ENCODE peak calls at places on chromosomes 1 and 21, in nine cellular contexts. S, F, N, R, P, C, A, Y and D are unnamed samples.

GRCh38 chr1:99639945-99640344 is 6.0 kb upstream of the PALMD start:
- DNase-seq in S (no peak), F (no peak), N (no peak), R (no peak), P (no peak), C (no peak), A (no peak), Y (no peak), D (no peak)

GRCh38 chr1:112370981-112371380 is 25.0 kb upstream of the CTTNBP2NL start:
- DNase-seq in S (no peak), F (no peak), N (no peak), R (no peak), P (no peak), C (no peak), A (no peak), Y (no peak), D (no peak)

GRCh38 chr21:39613029-39613934 is 542 bp downstream of the B3GALT5 start:
- DNase-seq in S (no peak), F (no peak), N (no peak), R (no peak), P (no peak), C (no peak), A (no peak), Y (no peak), D (no peak)

GRCh38 chr1:31653761-31654160 is 9.1 kb upstream of the PEF1 start:
- DNase-seq in S (no peak), F (no peak), N (no peak), R (no peak), P (no peak), C (no peak), A (no peak), Y (no peak), D (no peak)

GRCh38 chr1:150909585-150910185 is 16.5 kb upstream of the SETDB1 start:
- DNase-seq in S (no peak), F (no peak), N (no peak), R (no peak), P (no peak), C (no peak), A (no peak), Y (no peak), D (no peak)

GRCh38 chr1:216310776-216311175 is 112.5 kb downstream of the USH2A start:
- DNase-seq in S (no peak), F (peak), N (no peak), R (peak), P (no peak), C (no peak), A (no peak), Y (peak), D (peak)

GRCh38 chr1:203168256-203168786 is 7.3 kb downstream of the MYBPH start:
- DNase-seq in S (peak), F (no peak), N (no peak), R (no peak), P (no peak), C (no peak), A (no peak), Y (no peak), D (no peak)

GRCh38 chr1:168722964-168723363 is 6.0 kb downstream of the DPT start:
- DNase-seq in S (no peak), F (no peak), N (no peak), R (no peak), P (no peak), C (no peak), A (no peak), Y (no peak), D (no peak)

GRCh38 chr1:48099011-48099550 is 101.9 kb upstream of the TRABD2B start:
- DNase-seq in S (no peak), F (no peak), N (no peak), R (no peak), P (no peak), C (no peak), A (no peak), Y (no peak), D (no peak)

GRCh38 chr1:167342846-167343245 is 122.2 kb downstream of the POU2F1 start:
- DNase-seq in S (no peak), F (no peak), N (no peak), R (no peak), P (no peak), C (no peak), A (no peak), Y (peak), D (no peak)

GRCh38 chr1:44408181-44409018 is 3.3 kb downstream of the RNF220 start:
- DNase-seq in S (no peak), F (no peak), N (no peak), R (no peak), P (no peak), C (no peak), A (no peak), Y (no peak), D (no peak)

GRCh38 chr1:204647114-204647804 is 38.3 kb downstream of the LRRN2 start:
- DNase-seq in S (no peak), F (peak), N (no peak), R (peak), P (no peak), C (no peak), A (no peak), Y (peak), D (peak)

GRCh38 chr1:112817555-112818373 is 102.6 kb upstream of the PPM1J start:
- DNase-seq in S (no peak), F (no peak), N (no peak), R (no peak), P (no peak), C (no peak), A (no peak), Y (no peak), D (no peak)

GRCh38 chr1:96361961-96362360 is 359.6 kb upstream of the PTBP2 start:
- DNase-seq in S (no peak), F (no peak), N (no peak), R (no peak), P (no peak), C (no peak), A (no peak), Y (no peak), D (no peak)

GRCh38 chr1:12177999-12178441 is 11.2 kb downstream of the TNFRSF1B start:
- DNase-seq in S (peak), F (peak), N (peak), R (peak), P (no peak), C (peak), A (no peak), Y (no peak), D (peak)

GRCh38 chr1:12179111-12179519 is 12.3 kb downstream of the TNFRSF1B start:
- DNase-seq in S (no peak), F (peak), N (no peak), R (peak), P (no peak), C (no peak), A (no peak), Y (no peak), D (peak)

GRCh38 chr1:12179638-12180121 is 12.9 kb downstream of the TNFRSF1B start:
- DNase-seq in S (no peak), F (no peak), N (no peak), R (no peak), P (no peak), C (no peak), A (no peak), Y (no peak), D (no peak)

GRCh38 chr1:12177156-12177998 is 10.6 kb downstream of the TNFRSF1B start:
- DNase-seq in S (no peak), F (no peak), N (no peak), R (no peak), P (no peak), C (no peak), A (no peak), Y (no peak), D (no peak)

DNA sequence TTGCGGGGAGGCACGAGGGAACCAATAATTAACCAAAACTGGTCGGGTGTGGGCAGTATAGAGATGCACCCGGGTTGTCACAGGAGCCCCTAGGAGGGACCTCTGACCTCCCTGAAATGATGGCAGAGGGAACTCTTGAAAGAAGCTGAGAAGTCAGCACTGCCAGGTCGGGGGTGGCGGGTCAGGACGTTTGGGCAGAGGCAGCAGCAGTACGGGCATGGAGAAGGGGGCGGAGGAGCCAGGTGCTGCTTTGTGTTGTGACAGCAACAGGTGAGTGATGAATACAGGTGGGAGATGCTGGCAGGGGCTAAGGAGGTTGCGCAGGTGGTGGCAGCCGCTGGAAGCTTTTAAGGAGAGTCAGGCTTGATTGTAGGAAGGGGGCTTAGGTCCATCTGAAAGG is 11.7 kb downstream of the TNFRSF1B start:
- DNase-seq in S (no peak), F (no peak), N (no peak), R (no peak), P (no peak), C (no peak), A (no peak), Y (no peak), D (no peak)
- H3K4me3 ChIP-seq in S (no peak), F (no peak), N (no peak), R (no peak), P (no peak), C (no peak), A (no peak), Y (no peak), D (no peak)

GRCh38 chr1:226100436-226101347 is 38.2 kb downstream of the H3-3A start:
- DNase-seq in S (no peak), F (peak), N (no peak), R (peak), P (no peak), C (no peak), A (no peak), Y (peak), D (no peak)
- H3K4me3 ChIP-seq in S (peak), F (peak), N (peak), R (peak), P (peak), C (peak), A (no peak), Y (peak), D (peak)

DNA sequence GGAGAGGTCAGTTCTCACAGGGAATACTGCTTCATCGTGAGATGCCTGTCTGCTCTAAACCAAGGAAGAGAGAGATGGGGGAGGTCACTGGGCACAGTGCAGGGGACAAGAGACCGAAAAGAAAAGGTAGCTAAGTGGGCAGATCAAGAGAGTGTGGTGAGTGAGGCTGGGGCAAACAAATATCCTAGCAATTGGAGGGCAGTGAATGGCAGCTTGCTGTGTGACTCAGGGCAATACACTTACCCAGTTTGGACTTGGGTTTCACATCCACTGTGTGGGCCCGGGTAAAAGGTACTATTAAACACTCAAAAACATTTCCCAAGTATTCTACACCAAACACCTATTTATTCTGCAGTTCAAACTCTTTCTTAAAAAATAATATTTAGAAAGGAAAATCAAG is 10.2 kb downstream of the PLXNA2 start:
- DNase-seq in S (no peak), F (no peak), N (no peak), R (no peak), P (no peak), C (no peak), A (no peak), Y (no peak), D (no peak)
- H3K4me3 ChIP-seq in S (no peak), F (no peak), N (no peak), R (no peak), P (no peak), C (no peak), A (no peak), Y (no peak), D (no peak)

DNA sequence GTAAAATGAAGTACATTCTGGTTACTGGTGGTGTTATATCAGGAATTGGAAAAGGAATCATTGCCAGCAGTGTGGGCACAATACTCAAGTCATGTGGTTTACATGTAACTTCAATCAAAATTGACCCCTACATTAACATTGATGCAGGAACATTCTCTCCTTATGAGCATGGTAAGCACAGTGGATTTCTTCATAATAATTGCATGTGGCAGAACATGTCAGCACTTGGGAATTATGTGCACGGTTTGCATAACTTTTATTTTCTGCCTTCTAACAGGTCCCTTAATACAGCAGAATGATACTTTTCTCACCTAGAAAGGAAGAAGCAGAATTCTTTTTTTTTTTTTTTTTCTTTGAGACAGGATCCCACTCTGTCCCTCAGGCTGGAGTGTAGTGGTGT is 3.8 kb downstream of the CTPS1 start:
- DNase-seq in S (no peak), F (no peak), N (no peak), R (no peak), P (no peak), C (no peak), A (no peak), Y (no peak), D (no peak)
- H3K4me3 ChIP-seq in S (no peak), F (no peak), N (no peak), R (no peak), P (no peak), C (no peak), A (no peak), Y (peak), D (no peak)